ENCODE peak calls at places on chromosomes 16 and 17, in ten cellular contexts. Y is adrenal gland; U is GM20000; I is activated CD8-positive, alpha-beta T cell treated with anti-CD3 and anti-CD28 coated beads for 36 hours; R is stomach; W is lower lobe of right lung; L is ascending aorta; C is cardiac fibroblast; F is CD8-positive, alpha-beta T cell; V is nephron progenitor cell. Q is an unnamed sample.

GRCh38 chr17:56038136-56038535 is 115.1 kb upstream of the ANKFN1 start:
- DNase-seq in I (no peak), Y (no peak), V (peak; percentile 26), C (no peak), U (no peak), F (no peak), R (no peak), W (no peak), L (no peak), Q (no peak)

GRCh38 chr17:3989156-3989886 is 25.1 kb upstream of the ATP2A3 start:
- DNase-seq in V (no peak), Y (no peak), W (peak; percentile 26), I (no peak), R (no peak), F (no peak), U (no peak), L (no peak), C (no peak), Q (no peak)

GRCh38 chr17:63430223-63430622 is 15.9 kb downstream of the CYB561 start:
- DNase-seq in Y (no peak), U (no peak), V (no peak), F (no peak), C (no peak), I (no peak), R (no peak), W (no peak), L (no peak), Q (no peak)

GRCh38 chr16:22787456-22788189 is 26.3 kb upstream of the HS3ST2 start:
- DNase-seq in C (no peak), F (no peak), Y (no peak), I (peak; percentile 9), W (no peak), R (no peak), U (no peak), L (no peak), V (no peak), Q (peak; percentile 93)

GRCh38 chr17:82204831-82205719 is 7.6 kb downstream of the CCDC57 start:
- DNase-seq in F (no peak), Y (peak; percentile 62), V (no peak), I (peak; percentile 80), W (no peak), L (no peak), C (peak; percentile 61), U (no peak), R (no peak), Q (peak; percentile 74)

GRCh38 chr16:48291303-48291702 is 44.0 kb upstream of the ABCC11 start:
- DNase-seq in V (no peak), R (no peak), L (no peak), Y (no peak), W (no peak), U (no peak), F (no peak), C (no peak), I (no peak), Q (no peak)

GRCh38 chr17:43591750-43592562 is 45.8 kb upstream of the ETV4 start:
- DNase-seq in C (peak; percentile 91), R (peak; percentile 31), V (peak; percentile 23), W (peak; percentile 50), U (peak; percentile 32), L (peak; percentile 11), I (no peak), F (no peak), Y (peak; percentile 42), Q (peak; percentile 52)

GRCh38 chr17:3532106-3532858 is 25.3 kb downstream of the TRPV3 start:
- DNase-seq in V (no peak), W (no peak), F (no peak), R (no peak), C (no peak), I (no peak), Y (no peak), L (no peak), U (no peak), Q (no peak)

DNA sequence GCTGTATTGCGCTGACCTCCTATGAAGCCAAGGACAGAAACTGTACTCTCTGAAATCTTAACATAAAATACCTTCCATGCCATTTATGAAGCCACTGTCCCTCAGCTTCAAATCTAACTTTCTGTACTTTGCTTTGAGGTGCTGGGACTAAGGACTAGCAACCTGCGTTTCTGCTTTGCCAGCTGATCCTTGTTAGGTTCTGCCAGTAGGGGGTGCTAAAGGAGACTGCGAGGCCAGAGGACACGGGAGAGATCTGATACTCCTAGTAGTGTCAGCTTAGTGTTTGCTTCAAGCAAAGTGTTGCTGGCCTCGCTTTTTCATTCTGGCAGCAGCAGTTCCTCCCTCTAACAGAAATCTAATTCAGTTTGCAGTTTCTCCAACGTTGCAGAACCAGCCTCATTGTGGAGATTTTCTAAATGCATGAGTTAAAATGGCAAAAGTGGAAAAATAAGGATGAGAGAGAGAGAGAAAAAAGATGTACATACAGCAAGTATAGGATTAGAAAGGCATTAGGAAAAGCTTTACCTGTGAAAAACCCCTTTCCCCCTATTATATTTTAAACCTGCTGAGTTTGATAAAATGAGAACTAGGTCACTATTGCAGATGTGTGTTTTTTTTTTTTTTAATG is 297.5 kb downstream of the CA10 start:
- DNase-seq in Y (peak; percentile 45), L (no peak), F (no peak), V (peak; percentile 69), W (no peak), C (peak; percentile 3), U (peak; percentile 28), I (peak; percentile 31), R (no peak), Q (peak; percentile 53)
- TF ChIP-seq CTCF in Y (peak; percentile 34), L (no peak), F (no peak), V (peak; percentile 79), W (peak; percentile 47), C (peak; percentile 14), U (peak; percentile 63), I (peak; percentile 49), R (no peak), Q (peak; percentile 78)

GRCh38 chr17:74354123-74354522 is 7.5 kb downstream of the BTBD17 start:
- DNase-seq in C (no peak), U (peak; percentile 89), Y (peak; percentile 37), R (peak; percentile 34), F (peak; percentile 29), L (no peak), V (peak; percentile 85), I (peak; percentile 83), W (no peak), Q (peak; percentile 78)
- TF ChIP-seq CTCF in C (peak; percentile 16), U (peak; percentile 97), Y (no peak), R (no peak), F (peak; percentile 54), L (peak; percentile 10), V (peak; percentile 88), I (peak; percentile 94), W (peak; percentile 53), Q (peak; percentile 98)

GRCh38 chr17:74777884-74778490 is 1.8 kb upstream of the NAT9 start:
- DNase-seq in C (no peak), Y (no peak), F (no peak), I (no peak), L (no peak), U (no peak), R (no peak), V (no peak), W (no peak), Q (peak; percentile 85)

GRCh38 chr17:74779948-74780400 is 3.8 kb upstream of the NAT9 start:
- DNase-seq in C (no peak), L (peak; percentile 39), R (peak; percentile 35), Y (peak; percentile 47), V (no peak), U (peak; percentile 75), I (peak; percentile 87), W (peak; percentile 85), F (peak; percentile 50), Q (peak; percentile 97)

GRCh38 chr17:74782571-74782970 is 6.4 kb upstream of the NAT9 start:
- DNase-seq in C (no peak), F (no peak), I (no peak), R (no peak), Y (no peak), U (no peak), L (no peak), W (no peak), V (no peak), Q (no peak)

GRCh38 chr17:74778960-74779359 is 2.8 kb upstream of the NAT9 start:
- DNase-seq in W (no peak), Y (no peak), L (no peak), V (no peak), C (peak; percentile 66), F (no peak), I (no peak), U (no peak), R (no peak), Q (peak; percentile 88)

DNA sequence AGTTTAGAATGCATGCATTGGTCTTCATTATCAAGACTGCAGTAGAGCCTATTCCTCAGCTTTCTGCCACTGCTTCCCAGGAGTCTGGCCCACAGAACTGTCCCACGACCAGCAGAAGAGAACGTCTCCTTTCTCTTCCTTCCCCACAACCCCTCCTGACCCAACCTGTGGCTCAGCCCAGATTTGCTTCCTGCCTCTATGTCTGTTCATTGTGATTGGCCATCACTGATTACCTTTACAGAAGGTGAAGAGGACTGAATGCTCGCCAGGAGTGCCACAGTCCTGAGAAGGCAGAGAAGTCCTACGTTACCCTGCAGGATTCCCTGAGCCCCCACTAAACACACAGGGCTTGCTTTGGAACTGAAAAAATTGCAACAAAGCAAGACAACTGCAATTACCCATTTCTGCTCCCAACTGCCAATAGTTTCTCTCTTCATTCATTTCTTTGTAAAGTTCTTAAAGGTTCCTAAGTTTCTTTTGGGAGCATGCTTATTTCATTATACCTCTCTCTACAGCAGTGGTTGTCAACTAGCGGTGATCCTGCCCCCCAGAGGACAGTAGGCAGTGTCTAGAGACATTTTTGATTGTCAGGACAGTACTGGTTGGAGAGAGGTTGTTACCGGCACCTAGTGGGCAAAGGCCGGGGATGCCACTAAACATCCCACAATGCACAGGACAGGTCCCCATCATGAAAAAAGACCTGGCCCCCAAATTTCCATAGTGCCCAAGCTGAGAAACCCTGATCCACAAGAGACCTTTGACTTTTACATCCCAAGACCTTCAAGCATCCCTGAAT is 4.5 kb upstream of the NAT9 start:
- DNase-seq in I (peak; percentile 61), C (no peak), R (no peak), V (no peak), Y (no peak), U (peak; percentile 51), F (no peak), L (no peak), W (no peak), Q (peak; percentile 69)
- TF ChIP-seq CTCF in I (peak; percentile 50), C (no peak), R (no peak), V (peak; percentile 22), Y (no peak), U (peak; percentile 16), F (peak; percentile 18), L (no peak), W (peak; percentile 27), Q (peak; percentile 49)

GRCh38 chr17:27915715-27916114 is 22.6 kb upstream of the LYRM9 start:
- DNase-seq in V (no peak), I (no peak), C (no peak), R (no peak), W (no peak), L (no peak), U (no peak), Y (no peak), F (no peak), Q (no peak)

GRCh38 chr17:27917000-27917399 is 23.8 kb upstream of the LYRM9 start:
- DNase-seq in L (no peak), F (no peak), I (no peak), W (no peak), U (no peak), Y (no peak), C (no peak), V (no peak), R (no peak), Q (no peak)

GRCh38 chr17:27918498-27918897 is 25.3 kb upstream of the LYRM9 start:
- DNase-seq in V (no peak), W (no peak), R (no peak), Y (no peak), F (no peak), I (no peak), L (no peak), U (no peak), C (no peak), Q (no peak)

GRCh38 chr17:27912989-27913388 is 19.8 kb upstream of the LYRM9 start:
- DNase-seq in R (no peak), C (no peak), Y (no peak), V (no peak), W (no peak), L (no peak), U (no peak), F (no peak), I (no peak), Q (no peak)

GRCh38 chr17:27914382-27914781 is 21.2 kb upstream of the LYRM9 start:
- DNase-seq in L (no peak), I (no peak), C (no peak), U (no peak), F (no peak), R (no peak), Y (no peak), W (no peak), V (no peak), Q (no peak)
- TF ChIP-seq CTCF in L (no peak), I (no peak), C (no peak), U (no peak), F (no peak), R (no peak), Y (no peak), W (no peak), V (no peak), Q (no peak)